ENCODE peak calls at places on chromosome X, in ten cellular contexts. One of them, this sample, is unnamed.

GRCh38 chrX:136866337-136867095 is 14.0 kb downstream of the RBMX start:
- DNase-seq in AG09309: no peak
- DNase-seq in hepatocyte: no peak
- DNase-seq in left ventricle myocardium inferior: no peak
- DNase-seq in AG04450: no peak
- DNase-seq in heart right ventricle: no peak
- DNase-seq in type B pancreatic cell: no peak
- DNase-seq in endothelial cell of umbilical vein: no peak
- DNase-seq in AG10803: no peak
- DNase-seq in mesothelial cell of epicardium: no peak
- DNase-seq in this sample: peak

GRCh38 chrX:22135994-22136684 is 104.0 kb downstream of the PHEX start:
- DNase-seq in AG09309: peak
- DNase-seq in hepatocyte: peak
- DNase-seq in left ventricle myocardium inferior: no peak
- DNase-seq in AG04450: no peak
- DNase-seq in heart right ventricle: no peak
- DNase-seq in type B pancreatic cell: no peak
- DNase-seq in endothelial cell of umbilical vein: peak
- DNase-seq in AG10803: peak
- DNase-seq in mesothelial cell of epicardium: no peak
- DNase-seq in this sample: peak

GRCh38 chrX:27918799-27919198 is 62.5 kb downstream of the DCAF8L1 start:
- DNase-seq in AG09309: no peak
- DNase-seq in hepatocyte: peak
- DNase-seq in left ventricle myocardium inferior: no peak
- DNase-seq in AG04450: no peak
- DNase-seq in heart right ventricle: no peak
- DNase-seq in type B pancreatic cell: no peak
- DNase-seq in endothelial cell of umbilical vein: peak
- DNase-seq in AG10803: no peak
- DNase-seq in mesothelial cell of epicardium: no peak
- DNase-seq in this sample: no peak

GRCh38 chrX:69062493-69062892 is 102.8 kb downstream of the PJA1 start:
- DNase-seq in AG09309: no peak
- DNase-seq in hepatocyte: no peak
- DNase-seq in left ventricle myocardium inferior: no peak
- DNase-seq in AG04450: no peak
- DNase-seq in heart right ventricle: no peak
- DNase-seq in type B pancreatic cell: peak
- DNase-seq in endothelial cell of umbilical vein: no peak
- DNase-seq in AG10803: no peak
- DNase-seq in mesothelial cell of epicardium: peak
- DNase-seq in this sample: no peak

GRCh38 chrX:19811807-19812604 is 75.4 kb downstream of the SH3KBP1 start:
- DNase-seq in AG09309: no peak
- DNase-seq in hepatocyte: no peak
- DNase-seq in left ventricle myocardium inferior: no peak
- DNase-seq in AG04450: peak
- DNase-seq in heart right ventricle: no peak
- DNase-seq in type B pancreatic cell: no peak
- DNase-seq in endothelial cell of umbilical vein: no peak
- DNase-seq in AG10803: peak
- DNase-seq in mesothelial cell of epicardium: no peak
- DNase-seq in this sample: peak

GRCh38 chrX:16603822-16604221 is 46.1 kb upstream of the S100G start:
- DNase-seq in AG09309: no peak
- DNase-seq in hepatocyte: peak
- DNase-seq in left ventricle myocardium inferior: no peak
- DNase-seq in AG04450: no peak
- DNase-seq in heart right ventricle: no peak
- DNase-seq in type B pancreatic cell: no peak
- DNase-seq in endothelial cell of umbilical vein: peak
- DNase-seq in AG10803: peak
- DNase-seq in mesothelial cell of epicardium: no peak
- DNase-seq in this sample: peak

GRCh38 chrX:19689170-19689814 is 174.0 kb upstream of the MAP3K15 start:
- DNase-seq in AG09309: no peak
- DNase-seq in hepatocyte: no peak
- DNase-seq in left ventricle myocardium inferior: no peak
- DNase-seq in AG04450: no peak
- DNase-seq in heart right ventricle: no peak
- DNase-seq in type B pancreatic cell: no peak
- DNase-seq in endothelial cell of umbilical vein: no peak
- DNase-seq in AG10803: no peak
- DNase-seq in mesothelial cell of epicardium: no peak
- DNase-seq in this sample: no peak

GRCh38 chrX:23403849-23404248 is 69.2 kb downstream of the PTCHD1 start:
- DNase-seq in AG09309: no peak
- DNase-seq in hepatocyte: no peak
- DNase-seq in left ventricle myocardium inferior: no peak
- DNase-seq in AG04450: no peak
- DNase-seq in heart right ventricle: no peak
- DNase-seq in type B pancreatic cell: no peak
- DNase-seq in endothelial cell of umbilical vein: no peak
- DNase-seq in AG10803: no peak
- DNase-seq in mesothelial cell of epicardium: no peak
- DNase-seq in this sample: no peak

GRCh38 chrX:29948653-29949052 is 266.7 kb upstream of the MAGEB2 start:
- DNase-seq in AG09309: no peak
- DNase-seq in hepatocyte: no peak
- DNase-seq in left ventricle myocardium inferior: no peak
- DNase-seq in AG04450: no peak
- DNase-seq in heart right ventricle: no peak
- DNase-seq in type B pancreatic cell: no peak
- DNase-seq in endothelial cell of umbilical vein: peak
- DNase-seq in AG10803: no peak
- DNase-seq in mesothelial cell of epicardium: no peak
- DNase-seq in this sample: peak

GRCh38 chrX:21590012-21590776 is 67.9 kb downstream of the KLHL34 start:
- DNase-seq in AG09309: no peak
- DNase-seq in hepatocyte: no peak
- DNase-seq in left ventricle myocardium inferior: no peak
- DNase-seq in AG04450: no peak
- DNase-seq in heart right ventricle: no peak
- DNase-seq in type B pancreatic cell: no peak
- DNase-seq in endothelial cell of umbilical vein: no peak
- DNase-seq in AG10803: no peak
- DNase-seq in mesothelial cell of epicardium: no peak
- DNase-seq in this sample: no peak

GRCh38 chrX:68843992-68844391 is 15.2 kb downstream of the EFNB1 start:
- DNase-seq in AG09309: no peak
- DNase-seq in hepatocyte: no peak
- DNase-seq in left ventricle myocardium inferior: no peak
- DNase-seq in AG04450: no peak
- DNase-seq in heart right ventricle: no peak
- DNase-seq in type B pancreatic cell: no peak
- DNase-seq in endothelial cell of umbilical vein: no peak
- DNase-seq in AG10803: no peak
- DNase-seq in mesothelial cell of epicardium: no peak
- DNase-seq in this sample: no peak

GRCh38 chrX:71941145-71941544 is 30.5 kb downstream of the NHSL2 start:
- DNase-seq in AG09309: no peak
- DNase-seq in hepatocyte: no peak
- DNase-seq in left ventricle myocardium inferior: no peak
- DNase-seq in AG04450: no peak
- DNase-seq in heart right ventricle: no peak
- DNase-seq in type B pancreatic cell: no peak
- DNase-seq in endothelial cell of umbilical vein: no peak
- DNase-seq in AG10803: no peak
- DNase-seq in mesothelial cell of epicardium: no peak
- DNase-seq in this sample: peak

GRCh38 chrX:39171686-39172085 is 370.4 kb downstream of the MID1IP1 start:
- DNase-seq in AG09309: no peak
- DNase-seq in hepatocyte: no peak
- DNase-seq in left ventricle myocardium inferior: no peak
- DNase-seq in AG04450: no peak
- DNase-seq in heart right ventricle: no peak
- DNase-seq in type B pancreatic cell: no peak
- DNase-seq in endothelial cell of umbilical vein: no peak
- DNase-seq in AG10803: no peak
- DNase-seq in mesothelial cell of epicardium: no peak
- DNase-seq in this sample: no peak

GRCh38 chrX:51332188-51332942 is at the start of gene NUDT10:
- DNase-seq in AG09309: no peak
- DNase-seq in hepatocyte: peak
- DNase-seq in left ventricle myocardium inferior: peak
- DNase-seq in AG04450: no peak
- DNase-seq in heart right ventricle: peak
- DNase-seq in type B pancreatic cell: peak
- DNase-seq in endothelial cell of umbilical vein: peak
- DNase-seq in AG10803: peak
- DNase-seq in mesothelial cell of epicardium: peak
- DNase-seq in this sample: peak

DNA sequence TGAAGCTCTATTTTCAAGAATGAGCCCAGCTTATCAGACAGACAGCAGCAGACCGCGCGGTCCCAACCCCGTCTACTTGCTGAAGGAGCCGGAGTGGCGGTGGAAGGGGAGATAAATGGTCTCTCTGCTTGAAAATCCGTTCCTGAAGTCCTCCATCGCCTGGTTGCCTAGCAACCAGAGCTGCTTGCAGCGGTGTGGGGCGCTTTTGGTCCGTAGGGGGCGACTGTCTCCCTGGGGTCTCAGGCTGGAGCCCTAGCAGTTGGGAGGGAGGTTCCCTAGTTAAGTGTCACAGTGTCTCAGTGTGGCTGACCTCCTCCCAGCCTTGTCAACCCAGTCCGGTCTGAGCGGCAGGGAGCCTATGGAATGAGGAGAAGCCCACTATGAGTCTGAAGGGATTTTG is 8.3 kb upstream of the DLG3 start:
- DNase-seq in AG09309: no peak
- DNase-seq in hepatocyte: no peak
- DNase-seq in left ventricle myocardium inferior: no peak
- DNase-seq in AG04450: no peak
- DNase-seq in heart right ventricle: no peak
- DNase-seq in type B pancreatic cell: no peak
- DNase-seq in endothelial cell of umbilical vein: no peak
- DNase-seq in AG10803: no peak
- DNase-seq in mesothelial cell of epicardium: no peak
- DNase-seq in this sample: peak
- TF ChIP-seq CTCF in AG09309: no peak
- TF ChIP-seq CTCF in hepatocyte: no peak
- TF ChIP-seq CTCF in left ventricle myocardium inferior: no peak
- TF ChIP-seq CTCF in AG04450: no peak
- TF ChIP-seq CTCF in heart right ventricle: no peak
- TF ChIP-seq CTCF in type B pancreatic cell: peak
- TF ChIP-seq CTCF in endothelial cell of umbilical vein: no peak
- TF ChIP-seq CTCF in AG10803: no peak
- TF ChIP-seq CTCF in mesothelial cell of epicardium: no peak
- TF ChIP-seq CTCF in this sample: peak

DNA sequence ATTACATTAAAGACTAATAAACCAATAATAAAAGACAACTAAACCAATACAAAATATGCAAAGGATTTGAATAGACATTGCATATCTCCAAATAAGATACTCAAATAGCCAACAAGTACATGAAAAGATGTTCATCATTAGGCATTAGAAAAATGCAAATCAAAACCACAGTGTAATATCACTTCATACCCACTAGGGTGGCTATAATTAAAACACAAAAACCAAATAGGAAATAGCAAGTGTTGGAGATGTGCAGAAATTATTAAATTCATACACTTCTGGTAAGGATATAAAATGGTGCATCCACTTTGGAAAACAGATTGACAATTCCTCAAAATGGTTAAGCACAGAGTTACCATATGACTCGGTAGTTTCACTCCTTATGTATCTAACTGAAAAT is 860.8 kb upstream of the DIAPH2 start:
- DNase-seq in AG09309: no peak
- DNase-seq in hepatocyte: no peak
- DNase-seq in left ventricle myocardium inferior: no peak
- DNase-seq in AG04450: no peak
- DNase-seq in heart right ventricle: no peak
- DNase-seq in type B pancreatic cell: no peak
- DNase-seq in endothelial cell of umbilical vein: peak
- DNase-seq in AG10803: no peak
- DNase-seq in mesothelial cell of epicardium: no peak
- DNase-seq in this sample: no peak
- TF ChIP-seq CTCF in AG09309: no peak
- TF ChIP-seq CTCF in hepatocyte: no peak
- TF ChIP-seq CTCF in left ventricle myocardium inferior: no peak
- TF ChIP-seq CTCF in AG04450: peak
- TF ChIP-seq CTCF in heart right ventricle: no peak
- TF ChIP-seq CTCF in type B pancreatic cell: peak
- TF ChIP-seq CTCF in endothelial cell of umbilical vein: no peak
- TF ChIP-seq CTCF in AG10803: no peak
- TF ChIP-seq CTCF in mesothelial cell of epicardium: peak
- TF ChIP-seq CTCF in this sample: peak

GRCh38 chrX:43566170-43566569 is 89.9 kb upstream of the MAOA start:
- DNase-seq in AG09309: no peak
- DNase-seq in hepatocyte: no peak
- DNase-seq in left ventricle myocardium inferior: no peak
- DNase-seq in AG04450: no peak
- DNase-seq in heart right ventricle: no peak
- DNase-seq in type B pancreatic cell: no peak
- DNase-seq in endothelial cell of umbilical vein: no peak
- DNase-seq in AG10803: no peak
- DNase-seq in mesothelial cell of epicardium: no peak
- DNase-seq in this sample: no peak

GRCh38 chrX:43562372-43562771 is 93.7 kb upstream of the MAOA start:
- DNase-seq in AG09309: no peak
- DNase-seq in hepatocyte: no peak
- DNase-seq in left ventricle myocardium inferior: no peak
- DNase-seq in AG04450: no peak
- DNase-seq in heart right ventricle: no peak
- DNase-seq in type B pancreatic cell: no peak
- DNase-seq in endothelial cell of umbilical vein: no peak
- DNase-seq in AG10803: no peak
- DNase-seq in mesothelial cell of epicardium: no peak
- DNase-seq in this sample: peak

GRCh38 chrX:43560247-43560946 is 95.7 kb upstream of the MAOA start:
- DNase-seq in AG09309: no peak
- DNase-seq in hepatocyte: no peak
- DNase-seq in left ventricle myocardium inferior: no peak
- DNase-seq in AG04450: no peak
- DNase-seq in heart right ventricle: no peak
- DNase-seq in type B pancreatic cell: no peak
- DNase-seq in endothelial cell of umbilical vein: no peak
- DNase-seq in AG10803: no peak
- DNase-seq in mesothelial cell of epicardium: no peak
- DNase-seq in this sample: no peak

GRCh38 chrX:43559643-43560042 is 96.5 kb upstream of the MAOA start:
- DNase-seq in AG09309: no peak
- DNase-seq in hepatocyte: peak
- DNase-seq in left ventricle myocardium inferior: peak
- DNase-seq in AG04450: no peak
- DNase-seq in heart right ventricle: no peak
- DNase-seq in type B pancreatic cell: no peak
- DNase-seq in endothelial cell of umbilical vein: peak
- DNase-seq in AG10803: peak
- DNase-seq in mesothelial cell of epicardium: peak
- DNase-seq in this sample: peak

GRCh38 chrX:43564953-43565352 is 91.1 kb upstream of the MAOA start:
- DNase-seq in AG09309: no peak
- DNase-seq in hepatocyte: no peak
- DNase-seq in left ventricle myocardium inferior: no peak
- DNase-seq in AG04450: no peak
- DNase-seq in heart right ventricle: no peak
- DNase-seq in type B pancreatic cell: no peak
- DNase-seq in endothelial cell of umbilical vein: no peak
- DNase-seq in AG10803: no peak
- DNase-seq in mesothelial cell of epicardium: no peak
- DNase-seq in this sample: no peak
- TF ChIP-seq CTCF in AG09309: no peak
- TF ChIP-seq CTCF in hepatocyte: peak
- TF ChIP-seq CTCF in left ventricle myocardium inferior: no peak
- TF ChIP-seq CTCF in AG04450: no peak
- TF ChIP-seq CTCF in heart right ventricle: no peak
- TF ChIP-seq CTCF in type B pancreatic cell: no peak
- TF ChIP-seq CTCF in endothelial cell of umbilical vein: no peak
- TF ChIP-seq CTCF in AG10803: no peak
- TF ChIP-seq CTCF in mesothelial cell of epicardium: no peak
- TF ChIP-seq CTCF in this sample: no peak

GRCh38 chrX:47751670-47752069 is 85.0 kb upstream of the ZNF81 start:
- DNase-seq in AG09309: no peak
- DNase-seq in hepatocyte: peak
- DNase-seq in left ventricle myocardium inferior: peak
- DNase-seq in AG04450: no peak
- DNase-seq in heart right ventricle: peak
- DNase-seq in type B pancreatic cell: no peak
- DNase-seq in endothelial cell of umbilical vein: no peak
- DNase-seq in AG10803: peak
- DNase-seq in mesothelial cell of epicardium: no peak
- DNase-seq in this sample: peak
- TF ChIP-seq CTCF in AG09309: peak
- TF ChIP-seq CTCF in hepatocyte: peak
- TF ChIP-seq CTCF in left ventricle myocardium inferior: peak
- TF ChIP-seq CTCF in AG04450: peak
- TF ChIP-seq CTCF in heart right ventricle: no peak
- TF ChIP-seq CTCF in type B pancreatic cell: peak
- TF ChIP-seq CTCF in endothelial cell of umbilical vein: no peak
- TF ChIP-seq CTCF in AG10803: peak
- TF ChIP-seq CTCF in mesothelial cell of epicardium: no peak
- TF ChIP-seq CTCF in this sample: peak